ENCODE peak calls at places on chromosomes 6 and 20, in four cellular contexts. One of them, this sample, is unnamed.
A peak's percentile ranks its signal among the peaks of the same experiment; 100 is the strongest.

GRCh38 chr6:138371720-138372119 is 6.0 kb upstream of the SMIM28 start:
- DNase-seq in GM12864: no peak
- DNase-seq in AG09309: no peak
- DNase-seq in choroid plexus epithelial cell: peak; percentile 42
- DNase-seq in this sample: no peak

GRCh38 chr6:125267806-125268523 is 33.8 kb downstream of the HDDC2 start:
- DNase-seq in GM12864: no peak
- DNase-seq in choroid plexus epithelial cell: peak; percentile 51
- DNase-seq in AG09309: no peak
- DNase-seq in this sample: no peak

GRCh38 chr6:37168809-37169457 is 1.0 kb upstream of the PIM1 start:
- DNase-seq in AG09309: no peak
- DNase-seq in choroid plexus epithelial cell: peak; percentile 69
- DNase-seq in GM12864: no peak
- DNase-seq in this sample: no peak

GRCh38 chr6:6596529-6596928 is 8.0 kb downstream of the LY86 start:
- DNase-seq in choroid plexus epithelial cell: no peak
- DNase-seq in GM12864: no peak
- DNase-seq in AG09309: no peak
- DNase-seq in this sample: peak; percentile 3

GRCh38 chr6:26258199-26258977 is 106.6 kb upstream of the BTN3A2 start:
- DNase-seq in AG09309: no peak
- DNase-seq in choroid plexus epithelial cell: peak; percentile 29
- DNase-seq in GM12864: no peak
- DNase-seq in this sample: no peak

GRCh38 chr20:21082584-21082983 is 23.6 kb downstream of the LINC00237 start:
- DNase-seq in AG09309: no peak
- DNase-seq in choroid plexus epithelial cell: no peak
- DNase-seq in GM12864: no peak
- DNase-seq in this sample: no peak

GRCh38 chr20:34274694-34275093 is 28.5 kb downstream of the AHCY start:
- DNase-seq in AG09309: no peak
- DNase-seq in GM12864: no peak
- DNase-seq in choroid plexus epithelial cell: no peak
- DNase-seq in this sample: no peak

GRCh38 chr20:17794400-17794799 is 94.6 kb downstream of the BANF2 start:
- DNase-seq in GM12864: no peak
- DNase-seq in AG09309: no peak
- DNase-seq in choroid plexus epithelial cell: no peak
- DNase-seq in this sample: no peak

GRCh38 chr6:21264288-21264818 is 329.2 kb upstream of the SOX4 start:
- DNase-seq in AG09309: no peak
- DNase-seq in choroid plexus epithelial cell: no peak
- DNase-seq in GM12864: no peak
- DNase-seq in this sample: peak; percentile 9

GRCh38 chr6:187252-187840 is 104.9 kb upstream of the DUSP22 start:
- DNase-seq in AG09309: no peak
- DNase-seq in GM12864: no peak
- DNase-seq in choroid plexus epithelial cell: no peak
- DNase-seq in this sample: no peak

GRCh38 chr6:38337819-38338465 is 301.8 kb downstream of the BTBD9 start:
- DNase-seq in GM12864: no peak
- DNase-seq in AG09309: peak; percentile 67
- DNase-seq in choroid plexus epithelial cell: peak; percentile 84
- DNase-seq in this sample: no peak

GRCh38 chr6:154039231-154039842 is at the start of gene OPRM1:
- DNase-seq in GM12864: no peak
- DNase-seq in choroid plexus epithelial cell: peak; percentile 29
- DNase-seq in AG09309: no peak
- DNase-seq in this sample: peak; percentile 7

GRCh38 chr6:94570576-94570975 is 1006.8 kb upstream of the MANEA start:
- DNase-seq in GM12864: no peak
- DNase-seq in choroid plexus epithelial cell: no peak
- DNase-seq in AG09309: no peak
- DNase-seq in this sample: no peak

GRCh38 chr6:158358450-158359077 is 46.3 kb downstream of the TULP4 start:
- DNase-seq in AG09309: no peak
- DNase-seq in choroid plexus epithelial cell: no peak
- DNase-seq in GM12864: no peak
- DNase-seq in this sample: no peak

GRCh38 chr20:46688151-46689081 is 828 bp downstream of the TP53RK start:
- DNase-seq in AG09309: no peak
- DNase-seq in choroid plexus epithelial cell: peak; percentile 67
- DNase-seq in GM12864: no peak
- DNase-seq in this sample: no peak

GRCh38 chr20:4605166-4605565 is 116.5 kb upstream of the PRND start:
- DNase-seq in AG09309: no peak
- DNase-seq in choroid plexus epithelial cell: no peak
- DNase-seq in GM12864: no peak
- DNase-seq in this sample: no peak

GRCh38 chr20:41436679-41437078 is 70.1 kb upstream of the EMILIN3 start:
- DNase-seq in AG09309: no peak
- DNase-seq in GM12864: no peak
- DNase-seq in choroid plexus epithelial cell: peak; percentile 94
- DNase-seq in this sample: no peak

DNA sequence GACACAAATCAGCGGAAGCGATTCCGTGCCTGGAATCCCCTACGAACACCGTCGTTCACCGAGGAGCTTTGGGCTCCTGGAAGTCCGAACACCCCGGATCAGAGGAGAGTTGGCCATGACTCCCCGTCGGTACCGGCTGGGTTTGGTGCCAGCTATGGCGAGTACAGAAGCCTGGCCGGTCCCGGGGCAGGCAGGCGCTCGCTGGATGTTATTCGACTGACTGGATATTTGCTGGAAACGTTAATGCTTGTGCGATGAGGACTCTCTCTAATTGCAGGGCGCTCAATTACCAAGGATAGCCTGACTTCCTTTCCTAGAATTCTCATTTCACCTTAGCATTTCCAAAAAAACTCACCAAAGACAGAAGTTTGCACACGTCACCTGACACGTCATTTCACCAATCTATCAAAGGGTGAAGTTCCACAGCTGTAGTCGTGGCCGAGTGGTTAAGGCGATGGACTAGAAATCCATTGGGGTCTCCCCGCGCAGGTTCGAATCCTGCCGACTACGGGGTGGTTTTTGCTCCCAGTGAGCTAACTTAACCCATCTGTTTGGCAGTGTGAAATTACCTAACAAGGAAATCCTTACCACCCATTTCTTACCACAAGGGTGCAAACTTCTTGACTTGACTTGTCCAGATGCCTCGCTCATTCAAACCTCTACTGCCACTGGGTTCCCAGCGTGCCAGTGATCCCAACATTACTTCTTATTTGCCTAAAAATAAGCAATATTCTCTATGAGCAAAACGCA is 22.7 kb upstream of the ZNF184 start:
- DNase-seq in GM12864: peak; percentile 66
- DNase-seq in choroid plexus epithelial cell: peak; percentile 86
- DNase-seq in AG09309: peak; percentile 70
- DNase-seq in this sample: peak; percentile 49
- TF ChIP-seq CTCF in GM12864: peak; percentile 8
- TF ChIP-seq CTCF in choroid plexus epithelial cell: peak; percentile 26
- TF ChIP-seq CTCF in AG09309: peak; percentile 13
- TF ChIP-seq CTCF in this sample: no peak

GRCh38 chr6:4788953-4789584 is 12.9 kb downstream of the CDYL start:
- DNase-seq in choroid plexus epithelial cell: no peak
- DNase-seq in GM12864: no peak
- DNase-seq in AG09309: no peak
- DNase-seq in this sample: peak; percentile 42

GRCh38 chr6:4788482-4788881 is 12.3 kb downstream of the CDYL start:
- DNase-seq in GM12864: no peak
- DNase-seq in choroid plexus epithelial cell: no peak
- DNase-seq in AG09309: no peak
- DNase-seq in this sample: no peak

GRCh38 chr6:4791174-4791573 is 15.0 kb downstream of the CDYL start:
- DNase-seq in GM12864: no peak
- DNase-seq in AG09309: no peak
- DNase-seq in choroid plexus epithelial cell: no peak
- DNase-seq in this sample: no peak

GRCh38 chr6:4786936-4787504 is 10.8 kb downstream of the CDYL start:
- DNase-seq in AG09309: no peak
- DNase-seq in choroid plexus epithelial cell: no peak
- DNase-seq in GM12864: no peak
- DNase-seq in this sample: no peak

DNA sequence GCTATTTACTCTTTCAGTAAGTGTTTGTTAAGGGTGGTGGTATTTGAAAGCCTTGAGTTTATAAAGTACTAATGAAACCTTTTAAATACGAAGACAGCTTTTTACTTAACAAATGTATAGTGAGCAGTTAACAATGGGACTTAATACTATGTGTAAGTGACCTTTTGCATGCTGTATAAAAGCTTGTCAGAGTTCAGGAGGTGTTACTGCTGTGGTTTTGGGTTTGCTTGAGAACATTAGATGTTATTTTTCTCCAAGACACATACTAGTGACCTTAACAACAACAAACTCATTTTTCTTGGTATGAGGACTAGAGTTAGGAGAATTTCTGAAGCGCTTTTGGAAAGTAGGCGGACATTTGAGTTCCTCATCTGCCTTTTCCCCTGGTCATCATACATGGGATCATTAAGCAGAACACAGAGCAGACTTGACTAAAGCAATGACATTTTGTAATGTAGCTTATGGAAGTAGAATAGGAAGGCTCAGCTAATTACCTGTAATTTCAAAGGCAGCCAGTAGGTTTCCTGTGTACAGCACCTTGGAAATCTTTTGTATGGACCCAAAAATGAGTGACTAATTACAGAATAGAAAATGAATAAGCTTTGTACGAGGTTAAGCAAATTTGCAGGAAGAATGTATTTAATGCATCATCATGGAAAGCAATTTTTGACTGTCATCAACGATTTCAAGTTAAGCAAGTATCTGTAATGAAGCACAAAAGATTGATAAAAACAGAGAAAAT is 14.1 kb downstream of the CDYL start:
- DNase-seq in AG09309: no peak
- DNase-seq in GM12864: no peak
- DNase-seq in choroid plexus epithelial cell: peak; percentile 58
- DNase-seq in this sample: no peak
- TF ChIP-seq CTCF in AG09309: no peak
- TF ChIP-seq CTCF in GM12864: peak; percentile 31
- TF ChIP-seq CTCF in choroid plexus epithelial cell: peak; percentile 40
- TF ChIP-seq CTCF in this sample: peak; percentile 4

DNA sequence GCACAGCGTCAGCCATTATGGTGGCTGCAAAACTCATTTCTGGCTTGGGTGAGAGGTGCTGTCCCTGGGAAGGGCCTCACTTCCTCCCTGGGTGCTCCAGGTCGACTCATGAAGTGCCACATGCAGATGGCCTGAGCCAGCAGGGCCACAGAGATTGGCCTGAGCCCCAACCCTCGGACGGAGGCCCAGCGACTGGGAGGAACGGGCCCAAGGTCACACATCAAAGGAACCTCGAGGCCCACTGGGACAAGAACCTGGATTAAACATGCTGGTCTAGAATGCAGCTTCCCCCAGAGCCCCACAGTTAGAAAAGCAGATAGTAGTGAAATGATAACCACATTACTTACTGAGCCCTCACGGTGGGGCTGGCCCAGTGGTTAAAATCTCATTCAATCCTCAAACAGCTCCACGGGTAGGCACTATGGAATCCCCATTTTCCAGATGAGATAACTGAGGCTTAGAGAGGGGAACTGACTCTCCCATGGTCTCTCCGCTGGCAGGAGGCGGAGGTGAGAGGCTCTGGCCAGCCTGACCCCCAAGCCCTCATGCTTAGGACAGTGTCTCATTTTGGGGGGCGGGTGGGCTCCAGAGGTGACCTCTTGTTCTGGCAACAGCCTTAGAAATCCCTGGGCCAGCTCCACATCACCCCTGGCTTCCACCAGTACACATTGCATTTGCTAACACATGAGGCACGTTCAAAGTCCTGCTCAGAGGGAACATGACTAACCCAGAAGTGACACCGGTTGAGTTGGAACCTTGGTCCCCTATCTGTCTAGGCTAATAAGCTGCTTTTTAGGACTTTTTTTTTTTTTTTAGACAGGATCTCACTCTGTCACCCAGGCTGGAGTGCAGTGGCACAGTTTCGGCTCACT is 53.0 kb downstream of the SRC start:
- DNase-seq in choroid plexus epithelial cell: no peak
- DNase-seq in GM12864: no peak
- DNase-seq in AG09309: no peak
- DNase-seq in this sample: no peak
- TF ChIP-seq CTCF in choroid plexus epithelial cell: peak; percentile 17
- TF ChIP-seq CTCF in GM12864: no peak
- TF ChIP-seq CTCF in AG09309: no peak
- TF ChIP-seq CTCF in this sample: no peak

GRCh38 chr20:32848846-32849245 is 9.9 kb upstream of the EFCAB8 start:
- DNase-seq in AG09309: no peak
- DNase-seq in choroid plexus epithelial cell: no peak
- DNase-seq in GM12864: no peak
- DNase-seq in this sample: no peak

GRCh38 chr20:32846852-32847251 is 11.9 kb upstream of the EFCAB8 start:
- DNase-seq in AG09309: no peak
- DNase-seq in choroid plexus epithelial cell: no peak
- DNase-seq in GM12864: no peak
- DNase-seq in this sample: no peak

GRCh38 chr20:32845786-32846185 is 12.9 kb upstream of the EFCAB8 start:
- DNase-seq in choroid plexus epithelial cell: peak; percentile 32
- DNase-seq in AG09309: no peak
- DNase-seq in GM12864: no peak
- DNase-seq in this sample: no peak

GRCh38 chr20:32847964-32848363 is 10.8 kb upstream of the EFCAB8 start:
- DNase-seq in AG09309: no peak
- DNase-seq in choroid plexus epithelial cell: no peak
- DNase-seq in GM12864: no peak
- DNase-seq in this sample: no peak

GRCh38 chr20:32849577-32849976 is 9.1 kb upstream of the EFCAB8 start:
- DNase-seq in AG09309: no peak
- DNase-seq in choroid plexus epithelial cell: no peak
- DNase-seq in GM12864: no peak
- DNase-seq in this sample: no peak
- TF ChIP-seq CTCF in AG09309: no peak
- TF ChIP-seq CTCF in choroid plexus epithelial cell: no peak
- TF ChIP-seq CTCF in GM12864: no peak
- TF ChIP-seq CTCF in this sample: no peak

GRCh38 chr6:33787954-33788693 is 806 bp downstream of the LEMD2 start:
- DNase-seq in AG09309: no peak
- DNase-seq in choroid plexus epithelial cell: peak; percentile 92
- DNase-seq in GM12864: peak; percentile 19
- DNase-seq in this sample: peak; percentile 86

GRCh38 chr6:33789550-33789895 is 593 bp upstream of the LEMD2 start:
- DNase-seq in GM12864: no peak
- DNase-seq in AG09309: no peak
- DNase-seq in choroid plexus epithelial cell: no peak
- DNase-seq in this sample: no peak

GRCh38 chr6:33787336-33787953 is 1.5 kb downstream of the LEMD2 start:
- DNase-seq in GM12864: no peak
- DNase-seq in choroid plexus epithelial cell: no peak
- DNase-seq in AG09309: no peak
- DNase-seq in this sample: no peak

GRCh38 chr6:33790306-33790855 is 1.5 kb upstream of the LEMD2 start:
- DNase-seq in AG09309: no peak
- DNase-seq in GM12864: no peak
- DNase-seq in choroid plexus epithelial cell: no peak
- DNase-seq in this sample: no peak

GRCh38 chr6:33788694-33789549 is at the start of gene LEMD2:
- DNase-seq in AG09309: peak; percentile 73
- DNase-seq in choroid plexus epithelial cell: peak; percentile 97
- DNase-seq in GM12864: peak; percentile 77
- DNase-seq in this sample: peak; percentile 98
- TF ChIP-seq CTCF in AG09309: no peak
- TF ChIP-seq CTCF in choroid plexus epithelial cell: no peak
- TF ChIP-seq CTCF in GM12864: no peak
- TF ChIP-seq CTCF in this sample: no peak

GRCh38 chr6:90295854-90296345 is 743 bp downstream of the BACH2 start:
- DNase-seq in GM12864: no peak
- DNase-seq in choroid plexus epithelial cell: peak; percentile 70
- DNase-seq in AG09309: no peak
- DNase-seq in this sample: peak; percentile 63
- TF ChIP-seq CTCF in GM12864: no peak
- TF ChIP-seq CTCF in choroid plexus epithelial cell: peak; percentile 25
- TF ChIP-seq CTCF in AG09309: no peak
- TF ChIP-seq CTCF in this sample: no peak

This sample was measured in GM20000.